ENCODE peak calls at places on chromosomes 13 and 19, in eight cellular contexts. Q, V, K, W, B, T, F and L are unnamed samples.

GRCh38 chr13:91348906-91349435 is 1.5 kb downstream of the MIR17HG start:
- DNase-seq in Q (peak), V (peak), K (peak), W (peak), B (peak), T (peak), F (peak), L (peak)

GRCh38 chr19:38785187-38785699 is 3.8 kb upstream of the LGALS7B start:
- DNase-seq in Q (no peak), V (no peak), K (no peak), W (no peak), B (no peak), T (no peak), F (no peak), L (no peak)

GRCh38 chr19:5293607-5294089 is 47.0 kb downstream of the PTPRS start:
- DNase-seq in Q (no peak), V (no peak), K (no peak), W (no peak), B (no peak), T (peak), F (peak), L (peak)

GRCh38 chr13:113965383-113965874 is 8.4 kb downstream of the C13orf46 start:
- DNase-seq in Q (no peak), V (no peak), K (no peak), W (no peak), B (no peak), T (no peak), F (no peak), L (no peak)

GRCh38 chr19:35260694-35261304 is 8.0 kb upstream of the USF2 start:
- DNase-seq in Q (no peak), V (no peak), K (no peak), W (no peak), B (no peak), T (no peak), F (no peak), L (peak)

GRCh38 chr19:33720691-33721682 is 75.7 kb upstream of the KCTD15 start:
- DNase-seq in Q (no peak), V (peak), K (peak), W (no peak), B (no peak), T (no peak), F (no peak), L (no peak)

GRCh38 chr13:25890671-25891212 is 161.1 kb downstream of the SHISA2 start:
- DNase-seq in Q (no peak), V (no peak), K (no peak), W (no peak), B (no peak), T (no peak), F (no peak), L (no peak)

GRCh38 chr13:77168232-77168631 is 141.3 kb upstream of the FBXL3 start:
- DNase-seq in Q (no peak), V (no peak), K (no peak), W (no peak), B (no peak), T (no peak), F (no peak), L (no peak)

GRCh38 chr19:17755977-17756670 is 4.8 kb downstream of the FCHO1 start:
- DNase-seq in Q (peak), V (peak), K (no peak), W (no peak), B (peak), T (peak), F (peak), L (peak)

GRCh38 chr19:44626067-44626624 is 12.8 kb downstream of the IGSF23 start:
- DNase-seq in Q (no peak), V (peak), K (peak), W (peak), B (no peak), T (no peak), F (no peak), L (no peak)

GRCh38 chr19:15159251-15159650 is 41.5 kb downstream of the NOTCH3 start:
- DNase-seq in Q (peak), V (peak), K (no peak), W (no peak), B (no peak), T (no peak), F (no peak), L (no peak)

GRCh38 chr13:59750860-59751259 is 412.9 kb downstream of the DIAPH3 start:
- DNase-seq in Q (no peak), V (no peak), K (no peak), W (peak), B (no peak), T (peak), F (peak), L (peak)

GRCh38 chr13:59755647-59756290 is 408.0 kb downstream of the DIAPH3 start:
- DNase-seq in Q (no peak), V (no peak), K (no peak), W (peak), B (no peak), T (no peak), F (no peak), L (no peak)

GRCh38 chr13:59754411-59754810 is 409.3 kb downstream of the DIAPH3 start:
- DNase-seq in Q (no peak), V (no peak), K (no peak), W (no peak), B (no peak), T (no peak), F (no peak), L (no peak)
- TF ChIP-seq CTCF in Q (no peak), V (no peak), K (no peak), W (no peak), B (no peak), T (no peak), F (no peak), L (no peak)

GRCh38 chr19:800360-801029 is 3.2 kb downstream of the PTBP1 start:
- DNase-seq in Q (peak), V (no peak), K (peak), W (peak), B (no peak), T (peak), F (no peak), L (no peak)
- TF ChIP-seq MAX in Q (no peak), V (no peak), K (no peak), W (no peak), B (no peak), T (no peak), F (no peak), L (no peak)

GRCh38 chr13:99087954-99088491 is 110.2 kb upstream of the DOCK9 start:
- DNase-seq in Q (no peak), V (no peak), K (no peak), W (no peak), B (no peak), T (peak), F (no peak), L (peak)

GRCh38 chr13:99085846-99086148 is 107.9 kb upstream of the DOCK9 start:
- DNase-seq in Q (no peak), V (no peak), K (no peak), W (no peak), B (no peak), T (no peak), F (peak), L (peak)

GRCh38 chr13:99086149-99086868 is 108.4 kb upstream of the DOCK9 start:
- DNase-seq in Q (peak), V (peak), K (no peak), W (peak), B (no peak), T (peak), F (peak), L (peak)

GRCh38 chr13:99087130-99087953 is 109.5 kb upstream of the DOCK9 start:
- DNase-seq in Q (no peak), V (peak), K (peak), W (peak), B (peak), T (peak), F (peak), L (peak)

GRCh38 chr13:99086869-99087129 is 108.9 kb upstream of the DOCK9 start:
- DNase-seq in Q (no peak), V (no peak), K (no peak), W (peak), B (no peak), T (no peak), F (no peak), L (no peak)
- TF ChIP-seq CTCF in Q (no peak), V (no peak), K (no peak), W (no peak), B (no peak), T (no peak), F (no peak), L (no peak)

GRCh38 chr19:49129238-49129583 is 9.9 kb downstream of the PPFIA3 start:
- DNase-seq in Q (no peak), V (no peak), K (no peak), W (no peak), B (no peak), T (peak), F (peak), L (peak)

GRCh38 chr19:49127674-49128544 is 8.6 kb downstream of the PPFIA3 start:
- DNase-seq in Q (peak), V (peak), K (peak), W (peak), B (peak), T (peak), F (peak), L (peak)

GRCh38 chr19:49130325-49130724 is 11.0 kb downstream of the PPFIA3 start:
- DNase-seq in Q (no peak), V (no peak), K (no peak), W (no peak), B (no peak), T (no peak), F (no peak), L (no peak)

GRCh38 chr19:49126575-49126974 is 7.2 kb downstream of the PPFIA3 start:
- DNase-seq in Q (no peak), V (no peak), K (no peak), W (no peak), B (no peak), T (no peak), F (no peak), L (no peak)

DNA sequence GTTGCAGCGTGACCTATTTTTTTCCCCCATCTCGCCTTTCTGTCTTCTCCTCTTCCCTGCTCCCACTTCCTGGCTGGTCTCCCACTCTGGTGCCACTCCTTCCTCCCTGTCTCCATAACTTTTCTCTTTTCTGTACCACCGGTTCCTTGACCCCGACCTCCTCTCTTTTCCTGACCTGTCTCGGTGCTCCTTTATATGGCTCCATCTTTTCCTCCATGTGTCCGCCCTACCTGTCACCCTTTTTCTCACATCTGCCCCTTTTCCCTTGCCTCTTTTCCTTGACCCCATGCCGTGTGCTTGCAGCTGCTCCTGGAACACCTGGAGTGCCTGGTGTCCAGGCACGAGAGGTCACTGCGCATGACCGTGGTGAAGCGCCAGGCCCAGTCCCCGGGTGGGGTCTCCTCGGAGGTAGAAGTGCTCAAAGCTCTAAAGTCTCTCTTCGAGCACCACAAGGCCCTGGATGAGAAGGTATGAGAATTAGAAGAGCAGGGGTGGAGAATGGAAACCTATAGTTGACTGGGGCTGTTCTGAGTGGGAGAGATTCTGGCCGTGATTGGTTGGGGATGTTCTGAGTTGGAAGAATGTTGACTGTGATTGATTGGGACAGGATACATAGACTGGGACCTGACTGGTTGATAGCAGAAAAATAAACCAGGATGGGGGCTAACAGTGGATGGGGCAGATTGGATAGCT is 9.3 kb downstream of the PPFIA3 start:
- DNase-seq in Q (no peak), V (no peak), K (no peak), W (no peak), B (no peak), T (no peak), F (no peak), L (no peak)
- TF ChIP-seq MAX in Q (no peak), V (no peak), K (no peak), W (no peak), B (no peak), T (no peak), F (no peak), L (no peak)

GRCh38 chr19:30334841-30335240 is 37.3 kb upstream of the ZNF536 start:
- DNase-seq in Q (no peak), V (no peak), K (no peak), W (no peak), B (no peak), T (no peak), F (no peak), L (no peak)

GRCh38 chr19:30333291-30334065 is 38.7 kb upstream of the ZNF536 start:
- DNase-seq in Q (no peak), V (no peak), K (no peak), W (no peak), B (no peak), T (no peak), F (no peak), L (no peak)

GRCh38 chr19:30330266-30330665 is 41.9 kb upstream of the ZNF536 start:
- DNase-seq in Q (no peak), V (no peak), K (no peak), W (no peak), B (no peak), T (no peak), F (no peak), L (no peak)

GRCh38 chr19:30335306-30335886 is 36.8 kb upstream of the ZNF536 start:
- DNase-seq in Q (no peak), V (no peak), K (no peak), W (no peak), B (no peak), T (no peak), F (no peak), L (no peak)

DNA sequence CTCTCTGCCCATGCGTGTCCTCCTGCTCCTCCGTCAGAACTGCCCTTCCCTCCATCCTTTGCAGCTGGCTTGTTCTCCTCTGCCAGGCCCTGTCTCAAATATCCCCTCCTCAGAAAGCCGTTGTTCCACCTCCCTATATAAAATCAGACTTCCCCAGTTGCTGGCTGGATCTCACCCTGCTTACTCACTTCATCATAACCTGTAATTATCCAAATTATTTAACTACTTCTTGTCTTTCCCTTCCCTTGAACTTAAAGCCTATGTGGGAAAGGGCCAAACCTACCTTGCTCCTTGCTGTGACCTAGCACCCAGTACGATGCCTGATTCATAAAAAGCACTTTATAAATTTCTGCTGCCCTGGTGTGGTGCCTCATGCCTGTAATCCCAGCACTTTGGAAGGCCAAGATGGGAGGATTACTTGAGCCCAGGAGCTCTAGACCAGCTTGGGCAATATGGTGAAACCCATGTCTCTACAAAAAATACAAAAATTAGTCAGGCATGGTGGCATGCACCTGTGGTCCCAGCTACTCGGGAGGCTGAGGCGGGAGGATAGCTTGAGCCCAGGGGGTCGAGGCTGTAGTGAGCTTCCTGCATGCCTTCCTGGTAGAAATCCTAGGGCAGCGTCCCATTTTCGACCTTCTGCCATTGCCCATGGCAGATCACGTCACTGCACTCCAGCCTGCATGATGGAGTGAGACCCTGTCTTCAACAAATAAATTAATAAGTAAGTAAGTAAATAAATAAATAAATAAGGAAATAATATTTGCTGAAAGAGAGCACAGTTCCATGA is 39.5 kb upstream of the ZNF536 start:
- DNase-seq in Q (no peak), V (no peak), K (no peak), W (no peak), B (no peak), T (no peak), F (no peak), L (no peak)
- TF ChIP-seq CTCF in Q (no peak), V (no peak), K (no peak), W (no peak), B (no peak), T (no peak), F (no peak), L (no peak)

GRCh38 chr19:13017306-13018036 is 22.2 kb downstream of the NFIX start:
- DNase-seq in Q (no peak), V (no peak), K (no peak), W (no peak), B (no peak), T (no peak), F (peak), L (no peak)
- TF ChIP-seq MAX in Q (no peak), V (no peak), K (no peak), W (no peak), B (no peak), T (no peak), F (peak), L (no peak)

GRCh38 chr19:13229246-13229645 is 79.0 kb downstream of the IER2 start:
- DNase-seq in Q (no peak), V (no peak), K (no peak), W (no peak), B (no peak), T (no peak), F (no peak), L (no peak)

GRCh38 chr19:13225973-13226865 is 76.0 kb downstream of the IER2 start:
- DNase-seq in Q (no peak), V (no peak), K (no peak), W (no peak), B (no peak), T (no peak), F (no peak), L (no peak)

GRCh38 chr19:13226983-13227382 is 76.8 kb downstream of the IER2 start:
- DNase-seq in Q (no peak), V (no peak), K (no peak), W (no peak), B (no peak), T (no peak), F (no peak), L (no peak)

GRCh38 chr19:13231663-13232062 is 81.5 kb downstream of the IER2 start:
- DNase-seq in Q (no peak), V (no peak), K (no peak), W (peak), B (no peak), T (no peak), F (no peak), L (no peak)

DNA sequence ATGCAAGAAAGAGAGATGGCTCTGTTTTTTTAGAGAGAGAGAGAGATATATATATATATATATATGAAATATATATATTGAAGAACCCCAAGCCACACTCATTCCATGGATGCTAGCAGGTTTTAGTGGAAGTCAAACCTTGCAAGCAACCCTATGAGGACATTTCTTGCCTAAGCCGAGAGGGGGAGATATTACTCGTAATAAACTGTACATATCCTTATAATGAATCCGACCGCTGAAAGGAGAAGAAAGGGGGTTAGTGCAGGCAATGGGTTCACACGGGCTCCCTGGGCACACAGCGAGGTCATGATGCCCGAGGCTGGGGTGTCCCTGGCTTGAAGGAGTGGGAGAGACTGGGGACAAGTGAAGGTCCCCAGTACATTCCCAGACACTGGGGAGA is 78.3 kb downstream of the IER2 start:
- DNase-seq in Q (peak), V (peak), K (no peak), W (no peak), B (no peak), T (no peak), F (no peak), L (no peak)
- TF ChIP-seq CTCF in Q (peak), V (no peak), K (peak), W (no peak), B (no peak), T (peak), F (no peak), L (no peak)

DNA sequence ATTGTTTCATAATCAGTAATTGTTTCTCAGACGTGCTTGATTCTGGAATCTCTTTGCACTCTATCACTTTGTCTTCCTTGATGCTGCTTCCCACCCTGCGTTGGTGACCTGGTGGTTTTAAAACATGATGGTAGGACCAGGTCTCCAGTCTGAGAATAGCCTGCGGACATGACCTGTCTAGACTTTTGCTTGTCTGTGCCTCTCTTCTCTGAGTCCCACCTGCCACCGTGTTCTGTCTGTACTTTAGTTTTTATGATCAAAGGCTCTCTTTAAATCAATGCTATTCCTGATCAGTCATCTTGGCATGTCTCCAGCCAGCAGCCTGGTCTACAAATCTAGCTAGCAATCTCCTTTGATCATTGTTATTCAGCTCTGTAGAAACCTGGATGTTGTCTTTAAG is 933.9 kb downstream of the DIAPH3 start:
- DNase-seq in Q (no peak), V (no peak), K (no peak), W (no peak), B (no peak), T (no peak), F (no peak), L (no peak)
- TF ChIP-seq MAX in Q (no peak), V (no peak), K (no peak), W (no peak), B (no peak), T (no peak), F (no peak), L (no peak)